ENCODE peak calls at places on chromosomes 7 and 10, in ten cellular contexts. U, F, R, J, Q, C, I, N, W and B are unnamed samples.
A peak's percentile ranks its signal among the peaks of the same experiment; 100 is the strongest.

GRCh38 chr10:88012627-88013026 is 149.2 kb downstream of the PTEN start:
- DNase-seq in U (no peak), F (no peak), R (no peak), J (no peak), Q (no peak), C (peak; percentile 22), I (no peak), N (no peak), W (no peak), B (no peak)

GRCh38 chr7:101128040-101128834 is 1.3 kb downstream of the SERPINE1 start:
- DNase-seq in U (no peak), F (no peak), R (peak; percentile 70), J (no peak), Q (peak; percentile 65), C (peak; percentile 71), I (no peak), N (no peak), W (peak; percentile 51), B (peak; percentile 38)

GRCh38 chr7:131830681-131831080 is 274.3 kb upstream of the PODXL start:
- DNase-seq in U (no peak), F (no peak), R (no peak), J (no peak), Q (no peak), C (no peak), I (no peak), N (no peak), W (no peak), B (no peak)

GRCh38 chr10:95431900-95432342 is 129.2 kb downstream of the SORBS1 start:
- DNase-seq in U (no peak), F (no peak), R (no peak), J (no peak), Q (no peak), C (no peak), I (no peak), N (no peak), W (no peak), B (no peak)

GRCh38 chr10:132965411-132966057 is 23.2 kb upstream of the CFAP46 start:
- DNase-seq in U (no peak), F (no peak), R (no peak), J (no peak), Q (no peak), C (no peak), I (no peak), N (no peak), W (no peak), B (no peak)

GRCh38 chr10:111993872-111994426 is 189.6 kb downstream of the GPAM start:
- DNase-seq in U (no peak), F (no peak), R (no peak), J (no peak), Q (no peak), C (no peak), I (no peak), N (no peak), W (no peak), B (no peak)

GRCh38 chr10:30587522-30588031 is 42.0 kb downstream of the LYZL2 start:
- DNase-seq in U (no peak), F (no peak), R (no peak), J (no peak), Q (no peak), C (no peak), I (no peak), N (no peak), W (no peak), B (no peak)

GRCh38 chr7:87934699-87935372 is 785 bp downstream of the ADAM22 start:
- DNase-seq in U (no peak), F (no peak), R (no peak), J (peak; percentile 20), Q (peak; percentile 9), C (peak; percentile 28), I (peak; percentile 12), N (no peak), W (peak; percentile 6), B (peak; percentile 22)

GRCh38 chr10:22245567-22245966 is 27.8 kb upstream of the EBLN1 start:
- DNase-seq in U (no peak), F (peak; percentile 32), R (peak; percentile 19), J (no peak), Q (peak; percentile 6), C (peak; percentile 48), I (no peak), N (peak; percentile 5), W (peak; percentile 85), B (no peak)

GRCh38 chr7:111740942-111741341 is 178.7 kb upstream of the IMMP2L start:
- DNase-seq in U (no peak), F (no peak), R (no peak), J (no peak), Q (no peak), C (no peak), I (no peak), N (no peak), W (no peak), B (no peak)

GRCh38 chr10:123573236-123574147 is 92.7 kb upstream of the GPR26 start:
- DNase-seq in U (no peak), F (peak; percentile 86), R (peak; percentile 7), J (no peak), Q (no peak), C (peak; percentile 7), I (peak; percentile 63), N (peak; percentile 48), W (peak; percentile 27), B (no peak)

GRCh38 chr7:151648429-151648828 is 128.7 kb upstream of the RHEB start:
- DNase-seq in U (no peak), F (no peak), R (no peak), J (no peak), Q (no peak), C (no peak), I (no peak), N (no peak), W (no peak), B (no peak)

GRCh38 chr7:129951076-129952011 is 1.4 kb downstream of the UBE2H start:
- DNase-seq in U (no peak), F (no peak), R (peak; percentile 28), J (no peak), Q (peak; percentile 26), C (no peak), I (no peak), N (no peak), W (peak; percentile 35), B (no peak)

GRCh38 chr10:106973716-106974115 is 190.8 kb downstream of the SORCS1 start:
- DNase-seq in U (no peak), F (no peak), R (no peak), J (no peak), Q (no peak), C (no peak), I (no peak), N (no peak), W (no peak), B (no peak)

GRCh38 chr7:67423058-67423457 is 426.4 kb downstream of the TYW1 start:
- DNase-seq in U (no peak), F (no peak), R (no peak), J (no peak), Q (peak; percentile 2), C (no peak), I (no peak), N (no peak), W (no peak), B (no peak)